ENCODE peak calls at places on chromosomes 16 and 17, in eight cellular contexts. M, U, J, X, D, Y, V and O are unnamed samples.

GRCh38 chr17:59601130-59601529 is 18.6 kb upstream of the CLTC start:
- DNase-seq in M (no peak), U (no peak), J (no peak), X (no peak), D (no peak), Y (no peak), V (no peak), O (no peak)

GRCh38 chr17:48995871-48996695 is 1.1 kb upstream of the IGF2BP1 start:
- DNase-seq in M (peak; percentile 96), U (peak; percentile 97), J (peak; percentile 87), X (no peak), D (peak; percentile 65), Y (no peak), V (no peak), O (peak; percentile 66)

GRCh38 chr17:71224824-71225575 is 895.8 kb upstream of the SOX9 start:
- DNase-seq in M (no peak), U (no peak), J (peak; percentile 30), X (peak; percentile 18), D (peak; percentile 59), Y (no peak), V (no peak), O (no peak)

GRCh38 chr16:75108792-75109731 is 7.5 kb downstream of the LDHD start:
- DNase-seq in M (no peak), U (no peak), J (peak; percentile 70), X (peak; percentile 97), D (no peak), Y (no peak), V (peak; percentile 78), O (peak; percentile 68)

GRCh38 chr16:28010671-28011070 is 52.8 kb downstream of the GSG1L start:
- DNase-seq in M (no peak), U (no peak), J (no peak), X (no peak), D (no peak), Y (no peak), V (no peak), O (no peak)

GRCh38 chr16:2388875-2389433 is 40.3 kb upstream of the CCNF start:
- DNase-seq in M (no peak), U (no peak), J (no peak), X (peak; percentile 84), D (no peak), Y (no peak), V (no peak), O (no peak)

GRCh38 chr16:76910931-76911330 is 280.1 kb upstream of the MON1B start:
- DNase-seq in M (no peak), U (no peak), J (peak; percentile 19), X (peak; percentile 33), D (no peak), Y (no peak), V (no peak), O (no peak)

GRCh38 chr17:54903375-54903774 is 2.7 kb downstream of the TOM1L1 start:
- DNase-seq in M (no peak), U (no peak), J (peak; percentile 44), X (no peak), D (peak; percentile 72), Y (no peak), V (no peak), O (no peak)

GRCh38 chr16:53041196-53041977 is 11.3 kb downstream of the CHD9NB start:
- DNase-seq in M (peak; percentile 59), U (peak; percentile 40), J (peak; percentile 62), X (no peak), D (no peak), Y (no peak), V (no peak), O (no peak)

GRCh38 chr17:36592316-36592710 is 634 bp downstream of the DHRS11 start:
- DNase-seq in M (peak; percentile 78), U (peak; percentile 66), J (peak; percentile 64), X (peak; percentile 22), D (peak; percentile 71), Y (no peak), V (no peak), O (no peak)

GRCh38 chr17:77593081-77593480 is 365.4 kb upstream of the TNRC6C start:
- DNase-seq in M (no peak), U (no peak), J (no peak), X (no peak), D (no peak), Y (no peak), V (no peak), O (no peak)

GRCh38 chr17:40536731-40537171 is 28.5 kb downstream of the CCR7 start:
- DNase-seq in M (no peak), U (no peak), J (no peak), X (no peak), D (no peak), Y (no peak), V (no peak), O (no peak)

GRCh38 chr17:64223931-64224657 is 39.0 kb downstream of the TEX2 start:
- DNase-seq in M (no peak), U (no peak), J (no peak), X (no peak), D (no peak), Y (no peak), V (no peak), O (no peak)

GRCh38 chr16:66030036-66030435 is 336.5 kb upstream of the CDH5 start:
- DNase-seq in M (no peak), U (no peak), J (no peak), X (no peak), D (no peak), Y (no peak), V (no peak), O (no peak)

GRCh38 chr17:13544292-13544691 is 57.4 kb downstream of the HS3ST3A1 start:
- DNase-seq in M (no peak), U (no peak), J (peak; percentile 69), X (peak; percentile 87), D (no peak), Y (no peak), V (no peak), O (no peak)

GRCh38 chr16:23274968-23275367 is 27.1 kb upstream of the SCNN1B start:
- DNase-seq in M (peak; percentile 73), U (peak; percentile 19), J (no peak), X (peak; percentile 27), D (no peak), Y (no peak), V (peak; percentile 56), O (no peak)

GRCh38 chr16:19389246-19389645 is 28.4 kb upstream of the TMC5 start:
- DNase-seq in M (peak; percentile 89), U (peak; percentile 73), J (peak; percentile 78), X (peak; percentile 49), D (peak; percentile 60), Y (peak; percentile 68), V (no peak), O (peak; percentile 60)

GRCh38 chr17:17151962-17152361 is 54.2 kb downstream of the PLD6 start:
- DNase-seq in M (no peak), U (no peak), J (peak; percentile 32), X (peak; percentile 99), D (no peak), Y (no peak), V (no peak), O (no peak)

GRCh38 chr17:34259151-34259550 is 4.1 kb downstream of the CCL2 start:
- DNase-seq in M (no peak), U (no peak), J (no peak), X (no peak), D (no peak), Y (no peak), V (no peak), O (no peak)

GRCh38 chr16:89873109-89873821 is at the start of gene TCF25:
- DNase-seq in M (peak; percentile 86), U (peak; percentile 96), J (peak; percentile 96), X (peak; percentile 78), D (peak; percentile 99), Y (peak; percentile 66), V (peak; percentile 83), O (peak; percentile 93)

DNA sequence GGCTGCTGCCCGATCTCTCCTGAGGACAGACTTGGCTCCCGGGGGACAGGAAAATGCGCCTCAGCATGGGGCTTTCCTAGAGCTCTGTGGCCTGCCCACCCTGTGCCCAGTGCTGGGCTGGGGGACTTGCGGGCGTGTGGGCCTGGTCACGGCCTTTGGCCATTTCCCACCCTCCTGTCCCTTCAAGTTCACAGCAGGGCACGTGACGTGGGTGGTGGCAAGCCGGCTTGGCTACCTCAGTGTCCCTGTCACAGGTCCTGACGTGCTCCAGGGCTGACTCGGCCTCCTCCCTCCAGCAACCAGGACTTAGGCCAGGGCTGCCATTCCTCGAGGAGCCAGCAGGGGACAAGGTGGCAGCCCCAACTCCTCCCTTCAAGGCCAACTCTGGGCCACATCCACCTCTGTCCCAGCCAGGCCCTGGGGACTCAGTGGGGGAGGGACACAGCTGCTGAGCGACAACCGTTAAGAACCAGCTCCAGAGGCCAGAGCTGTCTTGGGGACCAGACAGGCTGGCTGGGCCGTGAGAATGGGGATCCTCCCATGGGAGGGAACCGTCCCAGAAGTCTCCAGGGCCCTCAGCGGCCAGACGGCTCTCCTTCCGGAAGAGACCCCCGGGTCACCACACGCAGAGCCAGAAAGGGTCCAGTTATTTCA is 981 bp upstream of the UNC13D start:
- DNase-seq in M (peak; percentile 94), U (peak; percentile 84), J (peak; percentile 85), X (peak; percentile 96), D (peak; percentile 93), Y (peak; percentile 70), V (peak; percentile 96), O (peak; percentile 82)
- TF ChIP-seq EZH2phosphoT487 in M (no peak), U (no peak), J (no peak), X (no peak), D (no peak), Y (no peak), V (no peak), O (no peak)

GRCh38 chr17:65231086-65231485 is 93.9 kb downstream of the RGS9 start:
- DNase-seq in M (peak; percentile 25), U (no peak), J (no peak), X (peak; percentile 24), D (no peak), Y (no peak), V (peak; percentile 22), O (peak; percentile 14)
- TF ChIP-seq CTCF in M (no peak), U (no peak), J (no peak), X (no peak), D (no peak), Y (no peak), V (no peak), O (no peak)

GRCh38 chr17:30352247-30352814 is 18.5 kb upstream of the TMIGD1 start:
- DNase-seq in M (no peak), U (no peak), J (no peak), X (no peak), D (no peak), Y (no peak), V (no peak), O (no peak)
- H3K4me2 ChIP-seq in M (no peak overlapping the region), U (no peak overlapping the region), J (no peak overlapping the region), X (no peak overlapping the region), D (no peak overlapping the region), Y (no peak overlapping the region), V (no peak overlapping the region), O (no peak overlapping the region)

GRCh38 chr16:9823510-9823909 is 358.7 kb downstream of the GRIN2A start:
- DNase-seq in M (no peak), U (no peak), J (no peak), X (no peak), D (no peak), Y (no peak), V (no peak), O (no peak)

GRCh38 chr16:9818702-9819101 is 363.5 kb downstream of the GRIN2A start:
- DNase-seq in M (no peak), U (no peak), J (no peak), X (no peak), D (no peak), Y (no peak), V (no peak), O (no peak)

GRCh38 chr16:9821970-9822369 is 360.3 kb downstream of the GRIN2A start:
- DNase-seq in M (peak; percentile 47), U (peak; percentile 20), J (no peak), X (no peak), D (no peak), Y (no peak), V (no peak), O (no peak)

GRCh38 chr16:9821331-9821730 is 360.9 kb downstream of the GRIN2A start:
- DNase-seq in M (no peak), U (no peak), J (no peak), X (no peak), D (no peak), Y (no peak), V (no peak), O (no peak)

GRCh38 chr16:9820481-9821246 is 361.6 kb downstream of the GRIN2A start:
- DNase-seq in M (peak; percentile 95), U (peak; percentile 90), J (peak; percentile 8), X (no peak), D (no peak), Y (no peak), V (no peak), O (no peak)
- TF ChIP-seq EZH2phosphoT487 in M (no peak), U (no peak), J (no peak), X (no peak), D (no peak), Y (no peak), V (no peak), O (no peak)